ENCODE peak calls at places on chromosomes 12 and 14, in four cellular contexts. Y, N, U and K are unnamed samples.
A peak's percentile ranks its signal among the peaks of the same experiment; 100 is the strongest.

GRCh38 chr14:50335389-50335788 is 23.3 kb downstream of the DMAC2L start:
- DNase-seq in Y (peak; percentile 72), N (peak; percentile 59), U (no peak), K (peak; percentile 13)

GRCh38 chr12:42584539-42585174 is 4.9 kb downstream of the PRICKLE1 start:
- DNase-seq in Y (no peak), N (no peak), U (no peak), K (no peak)

GRCh38 chr14:33331176-33331949 is 392.7 kb downstream of the NPAS3 start:
- DNase-seq in Y (no peak), N (no peak), U (no peak), K (no peak)

GRCh38 chr12:51855586-51856428 is 7.3 kb upstream of the FIGNL2 start:
- DNase-seq in Y (peak; percentile 21), N (no peak), U (no peak), K (no peak)

GRCh38 chr14:58607571-58608317 is 30.0 kb upstream of the DACT1 start:
- DNase-seq in Y (peak; percentile 87), N (no peak), U (no peak), K (no peak)

GRCh38 chr12:103705927-103706326 is 118.9 kb downstream of the STAB2 start:
- DNase-seq in Y (no peak), N (no peak), U (no peak), K (no peak)

GRCh38 chr12:132046561-132046960 is 96.8 kb downstream of the EP400 start:
- DNase-seq in Y (peak; percentile 97), N (no peak), U (no peak), K (no peak)

GRCh38 chr12:1282670-1283361 is 291.8 kb downstream of the ERC1 start:
- DNase-seq in Y (peak; percentile 31), N (no peak), U (no peak), K (no peak)

GRCh38 chr12:114265036-114265435 is 140.9 kb downstream of the TBX5 start:
- DNase-seq in Y (no peak), N (no peak), U (no peak), K (no peak)

GRCh38 chr12:58871557-58871956 is 48.7 kb downstream of the LRIG3 start:
- DNase-seq in Y (no peak), N (no peak), U (no peak), K (no peak)

GRCh38 chr14:77139540-77140342 is 1.9 kb downstream of the ZDHHC22 start:
- DNase-seq in Y (no peak), N (peak; percentile 72), U (peak; percentile 58), K (no peak)

GRCh38 chr14:61965030-61965745 is 203.0 kb downstream of the SNAPC1 start:
- DNase-seq in Y (peak; percentile 97), N (no peak), U (no peak), K (no peak)

GRCh38 chr14:77615231-77616132 is 955 bp downstream of the SPTLC2 start:
- DNase-seq in Y (peak; percentile 56), N (no peak), U (no peak), K (no peak)

GRCh38 chr12:102510463-102510862 is 30.1 kb upstream of the IGF1 start:
- DNase-seq in Y (no peak), N (no peak), U (no peak), K (no peak)

GRCh38 chr12:53944907-53945847 is 6.5 kb downstream of the HOXC13 start:
- DNase-seq in Y (no peak), N (no peak), U (no peak), K (no peak)

GRCh38 chr12:43586646-43587245 is 34.7 kb upstream of the ADAMTS20 start:
- DNase-seq in Y (no peak), N (no peak), U (no peak), K (no peak)

GRCh38 chr12:32273712-32274111 is 125.6 kb upstream of the FGD4 start:
- DNase-seq in Y (no peak), N (no peak), U (no peak), K (no peak)

GRCh38 chr14:102360388-102360787 is 2.3 kb downstream of the CINP start:
- DNase-seq in Y (no peak), N (no peak), U (no peak), K (no peak)

GRCh38 chr12:10194160-10194559 is 15.3 kb downstream of the TMEM52B start:
- DNase-seq in Y (peak; percentile 43), N (no peak), U (no peak), K (no peak)

GRCh38 chr12:14618990-14619389 is 51.3 kb upstream of the PLBD1 start:
- DNase-seq in Y (peak; percentile 16), N (no peak), U (no peak), K (no peak)

GRCh38 chr14:34655959-34656358 is 26.0 kb upstream of the SNX6 start:
- DNase-seq in Y (no peak), N (no peak), U (no peak), K (no peak)

GRCh38 chr12:89899651-89900050 is 191.0 kb upstream of the ATP2B1 start:
- DNase-seq in Y (no peak), N (no peak), U (no peak), K (no peak)

GRCh38 chr14:81400202-81400678 is at the start of gene STON2:
- DNase-seq in Y (no peak), N (no peak), U (no peak), K (no peak)

GRCh38 chr12:16096273-16096849 is 181.1 kb downstream of the SLC15A5 start:
- DNase-seq in Y (no peak), N (no peak), U (no peak), K (no peak)

DNA sequence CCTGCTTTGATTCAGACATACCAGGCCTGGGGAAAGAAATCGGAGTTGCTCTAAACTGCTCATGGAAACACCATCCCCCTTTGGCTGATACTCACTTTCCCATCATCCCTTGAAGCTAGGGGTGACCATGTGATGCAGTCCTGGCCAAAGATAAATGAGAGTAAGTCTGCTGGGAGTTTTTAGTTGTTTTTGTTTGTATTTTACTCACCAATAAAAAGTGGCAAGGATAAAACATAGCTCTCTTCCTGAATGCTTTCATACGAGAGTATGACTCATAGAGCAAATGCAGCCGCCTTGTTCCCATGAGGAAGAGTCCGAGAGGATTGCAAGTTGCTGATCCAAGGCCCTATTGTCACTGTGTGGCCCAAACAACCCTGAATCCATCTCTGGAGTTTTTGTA is 126.4 kb upstream of the TMEM132C start:
- DNase-seq in Y (no peak), N (no peak), U (no peak), K (no peak)
- H3K27ac ChIP-seq in Y (no peak overlapping the region), N (no peak overlapping the region), U (no peak overlapping the region), K (no peak overlapping the region)

DNA sequence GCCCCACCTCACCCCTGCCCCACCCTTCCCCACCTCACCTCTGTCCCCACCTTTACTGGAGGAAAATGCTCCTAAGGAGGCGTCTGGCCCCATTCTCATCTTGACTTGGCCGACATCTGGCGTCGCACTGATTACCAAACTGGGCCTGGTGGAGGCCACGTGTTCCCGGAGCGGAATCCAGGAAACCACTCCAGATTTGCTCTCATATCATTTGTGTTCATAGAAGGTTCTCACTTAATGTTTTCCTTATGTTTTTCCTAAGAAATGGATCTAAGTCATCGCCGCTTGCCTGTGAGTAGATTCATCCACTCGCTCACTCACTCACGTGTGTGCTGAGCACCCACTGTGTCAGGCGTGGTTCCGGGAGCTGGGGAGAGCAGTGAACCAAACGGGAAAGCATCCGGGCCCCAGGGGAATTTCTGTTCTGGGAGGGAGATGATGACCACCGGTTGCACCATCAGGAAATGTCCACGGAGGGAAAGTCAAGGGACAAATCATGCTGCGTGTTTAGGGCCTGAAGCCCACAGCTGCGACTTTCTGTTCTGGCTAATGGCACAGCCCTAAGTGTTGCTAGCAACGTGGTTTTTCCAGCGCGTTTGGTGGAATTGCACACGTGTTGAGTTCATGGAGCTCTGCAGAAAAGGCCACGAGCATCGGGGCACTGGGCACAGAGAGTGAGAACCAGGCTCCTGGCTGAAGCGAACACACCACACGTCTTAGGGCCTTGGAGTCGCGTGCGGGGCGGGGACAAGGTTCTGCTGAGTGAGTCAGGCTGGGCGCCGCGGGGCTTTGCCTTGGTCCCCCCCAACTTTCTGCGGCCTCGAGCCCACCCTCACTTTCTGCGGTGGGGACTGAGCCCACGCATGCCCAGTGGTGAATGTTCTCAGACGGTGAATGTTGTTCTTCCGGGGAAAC is 57.7 kb downstream of the ADGRD1 start:
- DNase-seq in Y (no peak), N (peak; percentile 29), U (no peak), K (no peak)
- H3K27ac ChIP-seq in Y (no peak overlapping the region), N (no peak overlapping the region), U (no peak overlapping the region), K (no peak overlapping the region)

GRCh38 chr12:7189398-7190267 is at the start of gene PEX5:
- DNase-seq in Y (peak; percentile 92), N (peak; percentile 95), U (peak; percentile 79), K (peak; percentile 82)

GRCh38 chr12:7190268-7191055 is 976 bp downstream of the PEX5 start:
- DNase-seq in Y (peak; percentile 6), N (peak; percentile 78), U (peak; percentile 28), K (peak; percentile 47)

DNA sequence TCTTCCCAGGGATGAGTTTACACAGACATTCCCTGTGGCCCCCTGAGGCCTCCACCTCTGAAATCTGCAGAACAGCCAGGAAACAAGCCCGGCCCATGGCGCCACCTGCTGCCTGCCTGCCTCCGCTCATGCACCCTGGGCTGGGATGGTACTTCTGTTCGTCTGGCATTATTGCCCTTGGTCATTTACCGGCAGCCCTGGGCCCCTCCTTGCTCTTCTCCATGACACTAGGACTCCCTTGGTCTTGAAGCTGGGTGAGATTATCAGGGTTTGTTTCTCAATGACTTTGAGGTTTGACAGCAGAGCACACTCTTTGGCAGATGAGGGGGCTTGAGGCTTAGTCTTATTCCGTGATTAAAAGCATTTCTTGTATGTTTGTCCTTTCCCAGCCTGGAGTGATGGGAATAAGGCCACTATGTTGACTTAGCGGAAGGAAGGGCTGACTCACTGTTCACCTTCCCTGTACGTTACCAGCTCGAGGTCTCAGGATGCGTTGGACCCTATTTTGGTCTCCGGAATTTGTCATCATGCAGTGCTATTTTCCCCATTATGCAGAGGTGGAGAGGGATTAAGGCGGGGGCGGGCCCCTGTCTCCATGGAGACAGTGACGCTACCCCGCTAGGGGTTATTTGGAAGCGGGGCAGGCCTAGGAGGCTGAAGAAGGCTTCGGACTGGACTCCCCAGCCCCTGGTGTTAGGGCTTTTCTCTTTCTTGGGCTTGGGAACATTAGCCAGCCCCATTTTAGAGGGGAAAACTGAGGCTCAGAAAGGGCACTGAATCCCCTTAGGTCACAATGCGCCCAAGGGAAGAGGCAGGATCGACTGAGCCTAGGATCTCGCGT is 709 bp upstream of the PEX5 start:
- DNase-seq in Y (peak; percentile 82), N (peak; percentile 80), U (peak; percentile 59), K (peak; percentile 72)
- H3K27ac ChIP-seq in Y (peak overlapping the region; percentile 76), N (peak overlapping the region; percentile 78), U (peak overlapping the region; percentile 92), K (peak overlapping the region; percentile 96)

GRCh38 chr12:124384299-124384894 is 89.5 kb downstream of the RFLNA start:
- DNase-seq in Y (no peak), N (no peak), U (no peak), K (no peak)
- H3K27ac ChIP-seq in Y (peak overlapping the region; percentile 90), N (no peak overlapping the region), U (no peak overlapping the region), K (no peak overlapping the region)

DNA sequence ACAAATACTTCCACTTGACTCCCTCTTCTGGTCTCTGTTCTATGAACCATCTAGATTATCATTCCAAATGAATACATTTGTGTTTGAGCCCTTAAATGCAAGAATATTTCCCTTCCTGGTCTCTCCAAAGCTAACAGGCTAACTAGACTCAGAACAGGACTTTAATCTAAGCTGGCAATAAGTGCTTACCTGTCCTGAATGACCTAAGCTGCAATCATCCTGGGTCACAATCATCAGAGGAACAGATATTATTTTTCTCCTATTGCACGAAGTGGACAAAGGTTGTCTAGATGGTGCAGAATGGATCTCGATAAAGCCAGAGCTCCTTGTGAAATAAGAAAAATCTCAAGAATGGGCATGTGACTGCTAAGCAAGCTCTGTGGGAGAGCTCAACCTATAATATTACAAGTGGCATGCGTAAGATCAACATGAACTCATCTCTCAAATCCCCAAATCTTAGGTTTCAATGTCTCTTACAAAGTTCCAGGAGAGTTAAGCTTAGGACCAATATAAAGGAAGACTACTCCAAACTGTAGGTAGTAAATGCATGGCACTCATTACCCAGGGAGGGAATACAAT is 10.6 kb upstream of the NUMB start:
- DNase-seq in Y (peak; percentile 38), N (no peak), U (no peak), K (no peak)
- H3K27ac ChIP-seq in Y (no peak overlapping the region), N (no peak overlapping the region), U (no peak overlapping the region), K (no peak overlapping the region)